ENCODE peak calls at places on chromosome 18, in six cellular contexts. P is GM10248, V is Calu3, D is MCF 10A, K is dorsolateral prefrontal cortex, U is foreskin fibroblast. E is an unnamed sample.

GRCh38 chr18:80253236-80253635 is 5.9 kb upstream of the PARD6G start:
- DNase-seq in V (no peak), D (no peak), U (no peak), K (no peak), P (no peak), E (no peak)

GRCh38 chr18:68965817-68966216 is 167.9 kb downstream of the CCDC102B start:
- DNase-seq in P (no peak), K (no peak), U (no peak), D (no peak), V (no peak), E (no peak)

GRCh38 chr18:77481541-77481940 is 231.9 kb downstream of the GALR1 start:
- DNase-seq in K (no peak), U (no peak), V (no peak), D (no peak), P (no peak), E (no peak)

GRCh38 chr18:9283789-9284188 is 50.8 kb upstream of the TWSG1 start:
- DNase-seq in K (no peak), U (no peak), P (no peak), V (no peak), D (no peak), E (no peak)

GRCh38 chr18:12327510-12328178 is 19.6 kb downstream of the TUBB6 start:
- DNase-seq in K (peak; percentile 30), D (peak; percentile 86), U (peak; percentile 63), V (peak; percentile 87), P (peak; percentile 82), E (peak; percentile 72)

GRCh38 chr18:29164993-29165599 is 988.2 kb upstream of the CDH2 start:
- DNase-seq in K (no peak), P (no peak), U (peak; percentile 80), D (peak; percentile 67), V (no peak), E (no peak)

GRCh38 chr18:8654482-8655451 is 45.5 kb downstream of the RAB12 start:
- DNase-seq in U (no peak), D (peak; percentile 40), P (peak; percentile 39), V (no peak), K (no peak), E (no peak)

GRCh38 chr18:63779386-63779785 is 4.2 kb downstream of the SERPINB7 start:
- DNase-seq in U (no peak), K (no peak), P (no peak), V (no peak), D (no peak), E (no peak)

GRCh38 chr18:13262839-13263691 is 44.5 kb downstream of the LDLRAD4 start:
- DNase-seq in D (no peak), V (no peak), K (no peak), U (no peak), P (no peak), E (no peak)

GRCh38 chr18:56709463-56709862 is 58.3 kb downstream of the WDR7 start:
- DNase-seq in D (peak; percentile 83), U (peak; percentile 66), K (no peak), V (peak; percentile 14), P (peak; percentile 57), E (no peak)
- TF ChIP-seq CTCF in D (peak; percentile 43), U (no peak), K (peak; percentile 29), V (no peak), P (peak; percentile 9), E (no peak)

GRCh38 chr18:74116628-74117554 is 30.7 kb downstream of the FBXO15 start:
- DNase-seq in P (no peak), D (peak; percentile 57), U (peak; percentile 37), K (no peak), V (peak; percentile 41), E (no peak)
- TF ChIP-seq CTCF in P (peak; percentile 46), D (peak; percentile 58), U (peak; percentile 75), K (peak; percentile 75), V (peak; percentile 70), E (peak; percentile 92)

GRCh38 chr18:53442415-53442783 is 782.1 kb downstream of the MBD2 start:
- DNase-seq in D (no peak), K (no peak), P (no peak), V (no peak), U (no peak), E (no peak)
- TF ChIP-seq CTCF in D (no peak), K (no peak), P (no peak), V (no peak), U (no peak), E (no peak)

GRCh38 chr18:36714476-36714875 is 114.3 kb downstream of the TPGS2 start:
- DNase-seq in V (no peak), U (no peak), K (no peak), D (no peak), P (no peak), E (no peak)
- TF ChIP-seq CTCF in V (no peak), U (peak; percentile 26), K (no peak), D (no peak), P (no peak), E (no peak)

DNA sequence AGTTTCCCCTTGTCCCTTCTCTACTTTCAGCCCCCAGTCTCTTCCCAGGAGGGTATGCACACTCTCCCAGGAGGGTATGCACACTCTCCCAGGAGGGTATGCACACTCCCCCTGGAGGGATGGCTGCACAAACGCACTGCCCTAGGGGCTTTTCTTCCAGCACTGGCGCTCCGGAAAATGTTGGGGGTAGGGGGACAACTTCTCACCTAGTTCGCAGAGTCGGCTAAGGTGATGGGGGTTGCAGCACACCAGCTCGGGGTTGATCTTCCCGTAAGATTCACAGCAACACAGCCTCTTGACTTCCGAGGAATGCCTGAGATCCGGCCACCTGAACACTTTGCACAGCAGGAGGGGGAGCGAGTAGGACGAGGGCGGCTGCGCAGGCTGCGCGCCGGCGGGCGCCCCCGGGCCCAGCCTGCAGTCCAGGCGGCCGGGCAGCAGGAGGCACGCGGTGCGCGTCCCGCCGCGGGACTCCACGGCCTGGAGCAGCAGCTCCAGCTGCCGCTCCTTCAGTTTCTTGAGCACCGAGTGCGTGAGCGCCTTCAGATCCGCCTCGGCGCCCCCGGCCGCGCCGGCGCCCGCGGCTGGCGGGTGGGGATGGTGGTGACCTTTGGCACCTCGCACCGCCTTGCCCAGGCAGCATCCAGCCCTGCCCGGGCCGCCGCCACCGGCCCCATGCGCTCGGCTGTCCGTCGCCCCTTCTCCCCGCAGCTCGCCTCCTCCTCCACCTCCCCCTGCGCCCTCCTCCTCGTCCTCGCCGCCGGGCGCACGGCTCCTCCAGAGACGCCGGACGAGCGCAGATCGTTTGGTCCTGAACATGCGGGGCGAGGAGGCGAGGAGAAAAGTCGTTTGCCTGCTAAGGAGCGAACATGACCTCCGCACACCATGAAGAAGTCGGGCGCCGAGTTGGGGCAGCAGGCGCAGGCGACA is 894 bp downstream of the SMAD7 start:
- DNase-seq in U (no peak), D (peak; percentile 66), K (no peak), P (peak; percentile 57), V (peak; percentile 49), E (peak; percentile 44)
- TF ChIP-seq CTCF in U (no peak), D (peak; percentile 45), K (no peak), P (peak; percentile 16), V (no peak), E (peak; percentile 45)

GRCh38 chr18:24631238-24632025 is 171.0 kb downstream of the HRH4 start:
- DNase-seq in V (no peak), P (no peak), U (no peak), K (peak; percentile 19), D (no peak), E (no peak)
- TF ChIP-seq CTCF in V (no peak), P (no peak), U (no peak), K (no peak), D (no peak), E (no peak)

GRCh38 chr18:26159353-26159752 is 25.7 kb downstream of the PSMA8 start:
- DNase-seq in V (no peak), P (peak; percentile 17), D (peak; percentile 11), U (no peak), K (no peak), E (no peak)
- TF ChIP-seq CTCF in V (no peak), P (peak; percentile 10), D (peak; percentile 33), U (no peak), K (peak; percentile 58), E (no peak)

GRCh38 chr18:34121157-34121807 is 103.4 kb downstream of the NOL4 start:
- DNase-seq in V (peak; percentile 56), D (peak; percentile 42), K (no peak), P (no peak), U (no peak), E (no peak)

GRCh38 chr18:34117319-34117718 is 107.4 kb downstream of the NOL4 start:
- DNase-seq in V (peak; percentile 4), P (no peak), K (no peak), D (no peak), U (no peak), E (no peak)

GRCh38 chr18:34128436-34128835 is 96.3 kb downstream of the NOL4 start:
- DNase-seq in U (no peak), K (no peak), D (no peak), V (no peak), P (no peak), E (no peak)

GRCh38 chr18:34120294-34120693 is 104.4 kb downstream of the NOL4 start:
- DNase-seq in P (no peak), U (no peak), V (no peak), D (no peak), K (no peak), E (no peak)

DNA sequence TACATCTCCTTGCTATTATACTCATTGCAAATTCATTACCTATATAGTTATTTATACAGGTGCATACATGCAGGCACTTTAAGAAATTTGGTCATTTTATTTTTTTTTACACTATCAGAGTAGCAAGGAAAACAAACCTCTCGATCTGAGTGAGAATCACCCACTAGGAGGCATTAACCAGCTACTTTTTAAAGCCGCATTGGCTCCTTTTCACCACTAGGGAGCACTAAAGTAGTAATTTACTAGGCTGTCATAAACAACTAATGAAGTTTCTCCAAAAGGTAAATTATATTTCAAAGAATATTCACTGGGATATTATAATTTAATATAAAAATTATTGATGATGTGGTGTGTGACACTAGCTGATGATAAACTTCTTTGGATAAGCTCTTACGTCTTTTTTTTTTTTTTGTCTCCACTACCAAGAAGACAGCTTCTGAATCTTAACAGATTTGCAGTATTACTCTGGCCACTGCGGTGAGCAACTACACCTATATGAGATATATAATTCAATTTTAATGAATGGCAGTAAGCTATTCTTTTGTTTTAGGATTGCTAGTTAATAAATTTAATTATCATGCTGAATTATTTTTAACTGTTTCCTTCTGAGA is 101.9 kb downstream of the NOL4 start:
- DNase-seq in V (peak; percentile 30), P (peak; percentile 37), D (peak; percentile 63), U (peak; percentile 24), K (peak; percentile 3), E (no peak)
- TF ChIP-seq CTCF in V (peak; percentile 90), P (peak; percentile 85), D (peak; percentile 76), U (peak; percentile 96), K (peak; percentile 97), E (peak; percentile 97)

DNA sequence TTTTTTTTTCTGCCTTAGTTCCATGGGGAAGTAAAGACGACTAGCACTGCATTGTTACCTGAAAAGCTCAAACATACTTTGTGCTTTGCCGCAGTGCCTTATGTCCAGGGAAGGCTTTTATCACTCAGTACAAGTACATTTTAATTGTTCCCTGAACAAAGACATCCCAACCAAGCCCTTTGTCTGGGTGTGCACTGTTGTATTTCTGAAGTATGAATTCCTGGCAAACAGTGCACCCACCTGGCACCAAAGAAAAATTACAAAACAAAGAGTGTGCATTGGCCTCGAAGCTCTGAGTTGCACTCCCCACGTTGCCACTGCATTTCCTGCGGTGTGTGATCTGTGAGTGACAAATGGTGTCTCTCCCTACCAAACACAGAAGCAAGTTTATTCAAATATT is 858.5 kb upstream of the PIK3C3 start:
- DNase-seq in P (no peak), K (no peak), V (no peak), U (peak; percentile 14), D (peak; percentile 60), E (no peak)
- TF ChIP-seq CTCF in P (no peak), K (no peak), V (no peak), U (peak; percentile 22), D (peak; percentile 60), E (peak; percentile 28)